ENCODE peak calls at places on chromosomes 12 and 14, in nine cellular contexts. One of them, this sample, is unnamed.

GRCh38 chr12:15599266-15600037 is 189.7 kb downstream of the EPS8 start:
- DNase-seq in frontal cortex: no peak
- DNase-seq in AG10803: peak
- DNase-seq in naive B cell: no peak
- DNase-seq in skeletal muscle cell: peak
- DNase-seq in stimulated activated CD4-positive, alpha-beta T cell treated with anti-CD3 and anti-CD28 coated beads, Interleukin-4, amount 100 ng/mL, for 1 hour: no peak
- DNase-seq in activated T-helper 9 cell treated with anti-CD3 and anti-CD28 coated beads, Interleukin-2, amount 50 U/mL, for 16 hours: no peak
- DNase-seq in H7: no peak
- DNase-seq in HT1080: peak
- DNase-seq in this sample: no peak

GRCh38 chr12:121001060-121001459 is 15.2 kb downstream of the C12orf43 start:
- DNase-seq in H7: peak
- DNase-seq in activated T-helper 9 cell treated with anti-CD3 and anti-CD28 coated beads, Interleukin-2, amount 50 U/mL, for 16 hours: no peak
- DNase-seq in AG10803: no peak
- DNase-seq in skeletal muscle cell: no peak
- DNase-seq in stimulated activated CD4-positive, alpha-beta T cell treated with anti-CD3 and anti-CD28 coated beads, Interleukin-4, amount 100 ng/mL, for 1 hour: no peak
- DNase-seq in HT1080: no peak
- DNase-seq in frontal cortex: no peak
- DNase-seq in naive B cell: no peak
- DNase-seq in this sample: no peak

GRCh38 chr14:102514987-102515733 is 5.6 kb upstream of the ANKRD9 start:
- DNase-seq in frontal cortex: no peak
- DNase-seq in HT1080: no peak
- DNase-seq in naive B cell: no peak
- DNase-seq in activated T-helper 9 cell treated with anti-CD3 and anti-CD28 coated beads, Interleukin-2, amount 50 U/mL, for 16 hours: no peak
- DNase-seq in H7: no peak
- DNase-seq in skeletal muscle cell: no peak
- DNase-seq in AG10803: no peak
- DNase-seq in stimulated activated CD4-positive, alpha-beta T cell treated with anti-CD3 and anti-CD28 coated beads, Interleukin-4, amount 100 ng/mL, for 1 hour: no peak
- DNase-seq in this sample: no peak

GRCh38 chr12:110555509-110556406 is 27.4 kb downstream of the PPTC7 start:
- DNase-seq in HT1080: peak
- DNase-seq in skeletal muscle cell: no peak
- DNase-seq in H7: no peak
- DNase-seq in stimulated activated CD4-positive, alpha-beta T cell treated with anti-CD3 and anti-CD28 coated beads, Interleukin-4, amount 100 ng/mL, for 1 hour: no peak
- DNase-seq in naive B cell: no peak
- DNase-seq in activated T-helper 9 cell treated with anti-CD3 and anti-CD28 coated beads, Interleukin-2, amount 50 U/mL, for 16 hours: no peak
- DNase-seq in AG10803: peak
- DNase-seq in frontal cortex: no peak
- DNase-seq in this sample: no peak

GRCh38 chr12:116520801-116521471 is 38.2 kb upstream of the MAP1LC3B2 start:
- DNase-seq in activated T-helper 9 cell treated with anti-CD3 and anti-CD28 coated beads, Interleukin-2, amount 50 U/mL, for 16 hours: no peak
- DNase-seq in HT1080: peak
- DNase-seq in AG10803: peak
- DNase-seq in naive B cell: no peak
- DNase-seq in frontal cortex: no peak
- DNase-seq in skeletal muscle cell: peak
- DNase-seq in H7: no peak
- DNase-seq in stimulated activated CD4-positive, alpha-beta T cell treated with anti-CD3 and anti-CD28 coated beads, Interleukin-4, amount 100 ng/mL, for 1 hour: no peak
- DNase-seq in this sample: no peak

GRCh38 chr14:22536853-22537338 is 52.1 kb downstream of the DAD1 start:
- DNase-seq in naive B cell: no peak
- DNase-seq in frontal cortex: no peak
- DNase-seq in skeletal muscle cell: peak
- DNase-seq in H7: no peak
- DNase-seq in AG10803: peak
- DNase-seq in activated T-helper 9 cell treated with anti-CD3 and anti-CD28 coated beads, Interleukin-2, amount 50 U/mL, for 16 hours: peak
- DNase-seq in HT1080: peak
- DNase-seq in stimulated activated CD4-positive, alpha-beta T cell treated with anti-CD3 and anti-CD28 coated beads, Interleukin-4, amount 100 ng/mL, for 1 hour: peak
- DNase-seq in this sample: no peak

GRCh38 chr12:123526542-123527080 is 6.9 kb downstream of the RILPL1 start:
- DNase-seq in activated T-helper 9 cell treated with anti-CD3 and anti-CD28 coated beads, Interleukin-2, amount 50 U/mL, for 16 hours: no peak
- DNase-seq in H7: no peak
- DNase-seq in stimulated activated CD4-positive, alpha-beta T cell treated with anti-CD3 and anti-CD28 coated beads, Interleukin-4, amount 100 ng/mL, for 1 hour: no peak
- DNase-seq in skeletal muscle cell: no peak
- DNase-seq in HT1080: no peak
- DNase-seq in AG10803: no peak
- DNase-seq in frontal cortex: no peak
- DNase-seq in naive B cell: no peak
- DNase-seq in this sample: peak

GRCh38 chr12:7661741-7662140 is 4.0 kb downstream of the APOBEC1 start:
- DNase-seq in activated T-helper 9 cell treated with anti-CD3 and anti-CD28 coated beads, Interleukin-2, amount 50 U/mL, for 16 hours: no peak
- DNase-seq in HT1080: no peak
- DNase-seq in stimulated activated CD4-positive, alpha-beta T cell treated with anti-CD3 and anti-CD28 coated beads, Interleukin-4, amount 100 ng/mL, for 1 hour: no peak
- DNase-seq in frontal cortex: no peak
- DNase-seq in H7: no peak
- DNase-seq in naive B cell: no peak
- DNase-seq in skeletal muscle cell: no peak
- DNase-seq in AG10803: no peak
- DNase-seq in this sample: no peak

GRCh38 chr12:7100239-7100638 is 8.0 kb upstream of the C1R start:
- DNase-seq in AG10803: no peak
- DNase-seq in activated T-helper 9 cell treated with anti-CD3 and anti-CD28 coated beads, Interleukin-2, amount 50 U/mL, for 16 hours: no peak
- DNase-seq in H7: no peak
- DNase-seq in frontal cortex: no peak
- DNase-seq in naive B cell: no peak
- DNase-seq in skeletal muscle cell: no peak
- DNase-seq in HT1080: no peak
- DNase-seq in stimulated activated CD4-positive, alpha-beta T cell treated with anti-CD3 and anti-CD28 coated beads, Interleukin-4, amount 100 ng/mL, for 1 hour: no peak
- DNase-seq in this sample: no peak

GRCh38 chr12:22333751-22334695 is 484 bp downstream of the ST8SIA1 start:
- DNase-seq in activated T-helper 9 cell treated with anti-CD3 and anti-CD28 coated beads, Interleukin-2, amount 50 U/mL, for 16 hours: peak
- DNase-seq in HT1080: no peak
- DNase-seq in H7: peak
- DNase-seq in stimulated activated CD4-positive, alpha-beta T cell treated with anti-CD3 and anti-CD28 coated beads, Interleukin-4, amount 100 ng/mL, for 1 hour: peak
- DNase-seq in naive B cell: no peak
- DNase-seq in AG10803: no peak
- DNase-seq in skeletal muscle cell: no peak
- DNase-seq in frontal cortex: no peak
- DNase-seq in this sample: no peak

GRCh38 chr14:76872796-76873432 is 46.7 kb downstream of the LRRC74A start:
- DNase-seq in H7: peak
- DNase-seq in skeletal muscle cell: no peak
- DNase-seq in stimulated activated CD4-positive, alpha-beta T cell treated with anti-CD3 and anti-CD28 coated beads, Interleukin-4, amount 100 ng/mL, for 1 hour: peak
- DNase-seq in activated T-helper 9 cell treated with anti-CD3 and anti-CD28 coated beads, Interleukin-2, amount 50 U/mL, for 16 hours: peak
- DNase-seq in naive B cell: peak
- DNase-seq in AG10803: peak
- DNase-seq in frontal cortex: peak
- DNase-seq in HT1080: peak
- DNase-seq in this sample: peak

GRCh38 chr12:25271486-25272098 is 20.9 kb upstream of the KRAS start:
- DNase-seq in skeletal muscle cell: no peak
- DNase-seq in stimulated activated CD4-positive, alpha-beta T cell treated with anti-CD3 and anti-CD28 coated beads, Interleukin-4, amount 100 ng/mL, for 1 hour: no peak
- DNase-seq in frontal cortex: no peak
- DNase-seq in AG10803: no peak
- DNase-seq in naive B cell: no peak
- DNase-seq in HT1080: no peak
- DNase-seq in activated T-helper 9 cell treated with anti-CD3 and anti-CD28 coated beads, Interleukin-2, amount 50 U/mL, for 16 hours: no peak
- DNase-seq in H7: no peak
- DNase-seq in this sample: no peak

GRCh38 chr12:88579941-88580871 is at the start of gene KITLG:
- DNase-seq in naive B cell: no peak
- DNase-seq in stimulated activated CD4-positive, alpha-beta T cell treated with anti-CD3 and anti-CD28 coated beads, Interleukin-4, amount 100 ng/mL, for 1 hour: peak
- DNase-seq in frontal cortex: peak
- DNase-seq in activated T-helper 9 cell treated with anti-CD3 and anti-CD28 coated beads, Interleukin-2, amount 50 U/mL, for 16 hours: no peak
- DNase-seq in HT1080: peak
- DNase-seq in AG10803: peak
- DNase-seq in H7: peak
- DNase-seq in skeletal muscle cell: peak
- DNase-seq in this sample: peak

GRCh38 chr14:104239185-104239775 is 100.9 kb downstream of the KIF26A start:
- DNase-seq in naive B cell: no peak
- DNase-seq in H7: peak
- DNase-seq in skeletal muscle cell: no peak
- DNase-seq in frontal cortex: no peak
- DNase-seq in AG10803: no peak
- DNase-seq in HT1080: no peak
- DNase-seq in activated T-helper 9 cell treated with anti-CD3 and anti-CD28 coated beads, Interleukin-2, amount 50 U/mL, for 16 hours: no peak
- DNase-seq in stimulated activated CD4-positive, alpha-beta T cell treated with anti-CD3 and anti-CD28 coated beads, Interleukin-4, amount 100 ng/mL, for 1 hour: no peak
- DNase-seq in this sample: no peak

GRCh38 chr12:89576572-89577220 is 50.8 kb upstream of the POC1B start:
- DNase-seq in naive B cell: no peak
- DNase-seq in frontal cortex: no peak
- DNase-seq in HT1080: no peak
- DNase-seq in stimulated activated CD4-positive, alpha-beta T cell treated with anti-CD3 and anti-CD28 coated beads, Interleukin-4, amount 100 ng/mL, for 1 hour: no peak
- DNase-seq in H7: no peak
- DNase-seq in AG10803: no peak
- DNase-seq in skeletal muscle cell: no peak
- DNase-seq in activated T-helper 9 cell treated with anti-CD3 and anti-CD28 coated beads, Interleukin-2, amount 50 U/mL, for 16 hours: no peak
- DNase-seq in this sample: no peak

GRCh38 chr12:15856097-15856982 is 25.8 kb upstream of the STRAP start:
- DNase-seq in naive B cell: peak
- DNase-seq in HT1080: peak
- DNase-seq in skeletal muscle cell: no peak
- DNase-seq in H7: no peak
- DNase-seq in activated T-helper 9 cell treated with anti-CD3 and anti-CD28 coated beads, Interleukin-2, amount 50 U/mL, for 16 hours: no peak
- DNase-seq in stimulated activated CD4-positive, alpha-beta T cell treated with anti-CD3 and anti-CD28 coated beads, Interleukin-4, amount 100 ng/mL, for 1 hour: no peak
- DNase-seq in frontal cortex: peak
- DNase-seq in AG10803: peak
- DNase-seq in this sample: no peak

GRCh38 chr12:53200458-53201169 is 6.4 kb downstream of the ITGB7 start:
- DNase-seq in HT1080: no peak
- DNase-seq in skeletal muscle cell: no peak
- DNase-seq in activated T-helper 9 cell treated with anti-CD3 and anti-CD28 coated beads, Interleukin-2, amount 50 U/mL, for 16 hours: no peak
- DNase-seq in naive B cell: peak
- DNase-seq in frontal cortex: no peak
- DNase-seq in H7: no peak
- DNase-seq in AG10803: no peak
- DNase-seq in stimulated activated CD4-positive, alpha-beta T cell treated with anti-CD3 and anti-CD28 coated beads, Interleukin-4, amount 100 ng/mL, for 1 hour: no peak
- DNase-seq in this sample: no peak

GRCh38 chr14:77498984-77499527 is 440 bp upstream of the ISM2 start:
- DNase-seq in naive B cell: no peak
- DNase-seq in AG10803: no peak
- DNase-seq in stimulated activated CD4-positive, alpha-beta T cell treated with anti-CD3 and anti-CD28 coated beads, Interleukin-4, amount 100 ng/mL, for 1 hour: no peak
- DNase-seq in skeletal muscle cell: no peak
- DNase-seq in H7: peak
- DNase-seq in HT1080: no peak
- DNase-seq in frontal cortex: peak
- DNase-seq in activated T-helper 9 cell treated with anti-CD3 and anti-CD28 coated beads, Interleukin-2, amount 50 U/mL, for 16 hours: no peak
- DNase-seq in this sample: no peak

GRCh38 chr12:113070117-113070906 is 13.8 kb downstream of the DTX1 start:
- DNase-seq in skeletal muscle cell: no peak
- DNase-seq in frontal cortex: no peak
- DNase-seq in stimulated activated CD4-positive, alpha-beta T cell treated with anti-CD3 and anti-CD28 coated beads, Interleukin-4, amount 100 ng/mL, for 1 hour: no peak
- DNase-seq in activated T-helper 9 cell treated with anti-CD3 and anti-CD28 coated beads, Interleukin-2, amount 50 U/mL, for 16 hours: no peak
- DNase-seq in H7: no peak
- DNase-seq in AG10803: no peak
- DNase-seq in naive B cell: peak
- DNase-seq in HT1080: no peak
- DNase-seq in this sample: peak

GRCh38 chr12:2494490-2495192 is 300.1 kb upstream of the FKBP4 start:
- DNase-seq in stimulated activated CD4-positive, alpha-beta T cell treated with anti-CD3 and anti-CD28 coated beads, Interleukin-4, amount 100 ng/mL, for 1 hour: no peak
- DNase-seq in naive B cell: no peak
- DNase-seq in activated T-helper 9 cell treated with anti-CD3 and anti-CD28 coated beads, Interleukin-2, amount 50 U/mL, for 16 hours: no peak
- DNase-seq in HT1080: no peak
- DNase-seq in H7: no peak
- DNase-seq in AG10803: no peak
- DNase-seq in skeletal muscle cell: no peak
- DNase-seq in frontal cortex: no peak
- DNase-seq in this sample: peak

GRCh38 chr12:91139981-91140659 is 28.8 kb upstream of the LUM start:
- DNase-seq in activated T-helper 9 cell treated with anti-CD3 and anti-CD28 coated beads, Interleukin-2, amount 50 U/mL, for 16 hours: no peak
- DNase-seq in frontal cortex: no peak
- DNase-seq in naive B cell: no peak
- DNase-seq in AG10803: peak
- DNase-seq in H7: no peak
- DNase-seq in HT1080: peak
- DNase-seq in skeletal muscle cell: peak
- DNase-seq in stimulated activated CD4-positive, alpha-beta T cell treated with anti-CD3 and anti-CD28 coated beads, Interleukin-4, amount 100 ng/mL, for 1 hour: no peak
- DNase-seq in this sample: no peak

GRCh38 chr12:16352481-16352880 is 5.0 kb downstream of the MGST1 start:
- DNase-seq in naive B cell: no peak
- DNase-seq in AG10803: peak
- DNase-seq in HT1080: no peak
- DNase-seq in H7: no peak
- DNase-seq in stimulated activated CD4-positive, alpha-beta T cell treated with anti-CD3 and anti-CD28 coated beads, Interleukin-4, amount 100 ng/mL, for 1 hour: no peak
- DNase-seq in activated T-helper 9 cell treated with anti-CD3 and anti-CD28 coated beads, Interleukin-2, amount 50 U/mL, for 16 hours: no peak
- DNase-seq in frontal cortex: no peak
- DNase-seq in skeletal muscle cell: no peak
- DNase-seq in this sample: no peak

GRCh38 chr14:78448483-78449094 is 278.4 kb downstream of the NRXN3 start:
- DNase-seq in HT1080: peak
- DNase-seq in H7: peak
- DNase-seq in activated T-helper 9 cell treated with anti-CD3 and anti-CD28 coated beads, Interleukin-2, amount 50 U/mL, for 16 hours: no peak
- DNase-seq in skeletal muscle cell: no peak
- DNase-seq in AG10803: peak
- DNase-seq in stimulated activated CD4-positive, alpha-beta T cell treated with anti-CD3 and anti-CD28 coated beads, Interleukin-4, amount 100 ng/mL, for 1 hour: peak
- DNase-seq in frontal cortex: peak
- DNase-seq in naive B cell: no peak
- DNase-seq in this sample: peak

GRCh38 chr12:227923-228845 is 14.2 kb upstream of the SLC6A12 start:
- DNase-seq in naive B cell: no peak
- DNase-seq in skeletal muscle cell: no peak
- DNase-seq in frontal cortex: no peak
- DNase-seq in stimulated activated CD4-positive, alpha-beta T cell treated with anti-CD3 and anti-CD28 coated beads, Interleukin-4, amount 100 ng/mL, for 1 hour: no peak
- DNase-seq in H7: peak
- DNase-seq in AG10803: no peak
- DNase-seq in activated T-helper 9 cell treated with anti-CD3 and anti-CD28 coated beads, Interleukin-2, amount 50 U/mL, for 16 hours: no peak
- DNase-seq in HT1080: no peak
- DNase-seq in this sample: no peak

GRCh38 chr12:27434673-27435565 is 11.6 kb upstream of the SMCO2 start:
- DNase-seq in stimulated activated CD4-positive, alpha-beta T cell treated with anti-CD3 and anti-CD28 coated beads, Interleukin-4, amount 100 ng/mL, for 1 hour: no peak
- DNase-seq in skeletal muscle cell: no peak
- DNase-seq in AG10803: no peak
- DNase-seq in naive B cell: peak
- DNase-seq in H7: peak
- DNase-seq in activated T-helper 9 cell treated with anti-CD3 and anti-CD28 coated beads, Interleukin-2, amount 50 U/mL, for 16 hours: no peak
- DNase-seq in frontal cortex: no peak
- DNase-seq in HT1080: no peak
- DNase-seq in this sample: peak

GRCh38 chr12:105214670-105215375 is 21.2 kb downstream of the APPL2 start:
- DNase-seq in naive B cell: no peak
- DNase-seq in frontal cortex: no peak
- DNase-seq in activated T-helper 9 cell treated with anti-CD3 and anti-CD28 coated beads, Interleukin-2, amount 50 U/mL, for 16 hours: no peak
- DNase-seq in stimulated activated CD4-positive, alpha-beta T cell treated with anti-CD3 and anti-CD28 coated beads, Interleukin-4, amount 100 ng/mL, for 1 hour: no peak
- DNase-seq in H7: no peak
- DNase-seq in AG10803: peak
- DNase-seq in HT1080: peak
- DNase-seq in skeletal muscle cell: no peak
- DNase-seq in this sample: no peak

GRCh38 chr14:73457050-73457934 is 1.1 kb downstream of the NUMB start:
- DNase-seq in stimulated activated CD4-positive, alpha-beta T cell treated with anti-CD3 and anti-CD28 coated beads, Interleukin-4, amount 100 ng/mL, for 1 hour: peak
- DNase-seq in activated T-helper 9 cell treated with anti-CD3 and anti-CD28 coated beads, Interleukin-2, amount 50 U/mL, for 16 hours: peak
- DNase-seq in H7: peak
- DNase-seq in HT1080: peak
- DNase-seq in naive B cell: peak
- DNase-seq in AG10803: peak
- DNase-seq in frontal cortex: no peak
- DNase-seq in skeletal muscle cell: no peak
- DNase-seq in this sample: peak

GRCh38 chr14:71698027-71698426 is 234.2 kb upstream of the RGS6 start:
- DNase-seq in skeletal muscle cell: no peak
- DNase-seq in activated T-helper 9 cell treated with anti-CD3 and anti-CD28 coated beads, Interleukin-2, amount 50 U/mL, for 16 hours: no peak
- DNase-seq in H7: no peak
- DNase-seq in naive B cell: no peak
- DNase-seq in HT1080: no peak
- DNase-seq in AG10803: no peak
- DNase-seq in frontal cortex: no peak
- DNase-seq in stimulated activated CD4-positive, alpha-beta T cell treated with anti-CD3 and anti-CD28 coated beads, Interleukin-4, amount 100 ng/mL, for 1 hour: no peak
- DNase-seq in this sample: no peak

GRCh38 chr12:131230340-131231099 is 276.8 kb downstream of the ADGRD1 start:
- DNase-seq in H7: peak
- DNase-seq in activated T-helper 9 cell treated with anti-CD3 and anti-CD28 coated beads, Interleukin-2, amount 50 U/mL, for 16 hours: no peak
- DNase-seq in HT1080: no peak
- DNase-seq in frontal cortex: no peak
- DNase-seq in skeletal muscle cell: no peak
- DNase-seq in stimulated activated CD4-positive, alpha-beta T cell treated with anti-CD3 and anti-CD28 coated beads, Interleukin-4, amount 100 ng/mL, for 1 hour: no peak
- DNase-seq in AG10803: no peak
- DNase-seq in naive B cell: no peak
- DNase-seq in this sample: no peak

This sample was measured in right cardiac atrium.